ENCODE peak calls at places on chromosomes 1 and 21, in seven cellular contexts. J is endothelial cell of umbilical vein, L is fibroblast of lung, T is GM23248, R is mesenchymal stem cell, A is HCT116, X is A549. C is an unnamed sample.

GRCh38 chr1:183480971-183481431 is 8.7 kb downstream of the SMG7 start:
- DNase-seq in J (peak), L (no peak), T (peak), R (no peak), A (no peak), X (no peak), C (peak)

GRCh38 chr21:41868062-41868710 is 11.0 kb downstream of the PRDM15 start:
- DNase-seq in J (no peak), L (no peak), T (peak), R (no peak), A (no peak), X (no peak), C (peak)

GRCh38 chr1:218322762-218323161 is 22.4 kb upstream of the TGFB2 start:
- DNase-seq in J (no peak), L (no peak), T (no peak), R (no peak), A (no peak), X (no peak), C (no peak)

GRCh38 chr21:32705139-32705538 is 22.7 kb downstream of the SYNJ1 start:
- DNase-seq in J (no peak), L (no peak), T (peak), R (no peak), A (no peak), X (no peak), C (no peak)

GRCh38 chr1:202411421-202411820 is 62.9 kb downstream of the PPP1R12B start:
- DNase-seq in J (no peak), L (no peak), T (peak), R (no peak), A (no peak), X (no peak), C (no peak)

GRCh38 chr1:162660598-162660997 is 28.3 kb downstream of the DDR2 start:
- DNase-seq in J (no peak), L (no peak), T (no peak), R (peak), A (no peak), X (no peak), C (no peak)

GRCh38 chr1:29671446-29671845 is 435.1 kb downstream of the PTPRU start:
- DNase-seq in J (no peak), L (no peak), T (no peak), R (no peak), A (no peak), X (no peak), C (no peak)

GRCh38 chr1:24935196-24935526 is 5.1 kb upstream of the RUNX3 start:
- DNase-seq in J (no peak), L (no peak), T (no peak), R (no peak), A (no peak), X (no peak), C (no peak)

GRCh38 chr1:184513966-184514365 is 127.1 kb downstream of the C1orf21 start:
- DNase-seq in J (no peak), L (peak), T (peak), R (peak), A (no peak), X (no peak), C (no peak)

GRCh38 chr1:169521226-169521625 is 35.5 kb upstream of the SLC19A2 start:
- DNase-seq in J (no peak), L (no peak), T (no peak), R (no peak), A (no peak), X (no peak), C (no peak)

GRCh38 chr1:153342178-153342577 is 6.5 kb downstream of the PGLYRP4 start:
- DNase-seq in J (no peak), L (no peak), T (no peak), R (no peak), A (no peak), X (no peak), C (no peak)
- H3K4me3 ChIP-seq in J (no peak), L (no peak), T (no peak), R (no peak), A (no peak), X (no peak), C (no peak)

DNA sequence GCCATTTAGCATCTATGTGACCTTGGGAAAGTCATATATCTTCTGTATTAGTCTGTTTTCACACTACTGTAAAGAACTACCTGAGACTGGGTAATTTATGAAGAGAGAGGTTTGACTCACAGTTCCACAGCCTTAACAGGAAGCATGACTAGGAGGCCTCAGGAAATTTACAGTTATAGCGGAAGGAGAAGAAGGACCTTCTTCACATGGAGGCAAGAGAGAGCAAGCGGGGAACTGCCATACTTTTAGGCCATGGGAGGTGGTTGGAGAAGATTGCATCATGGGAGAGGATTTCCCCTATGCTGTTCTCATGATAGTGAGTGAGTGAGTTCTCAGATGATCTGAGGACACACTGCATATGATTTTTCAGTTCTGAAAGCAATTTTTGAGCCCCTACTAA is 87.9 kb downstream of the CLEC20A start:
- DNase-seq in J (peak), L (no peak), T (no peak), R (no peak), A (no peak), X (no peak), C (no peak)
- H3K4me2 ChIP-seq in J (peak), L (no peak), T (no peak), R (no peak), A (no peak), X (no peak), C (no peak)

GRCh38 chr1:209153435-209153834 is 430.1 kb upstream of the CAMK1G start:
- DNase-seq in J (no peak), L (no peak), T (no peak), R (no peak), A (no peak), X (no peak), C (no peak)

GRCh38 chr1:209157514-209158285 is 425.8 kb upstream of the CAMK1G start:
- DNase-seq in J (no peak), L (no peak), T (no peak), R (no peak), A (no peak), X (no peak), C (no peak)

GRCh38 chr1:209156991-209157390 is 426.5 kb upstream of the CAMK1G start:
- DNase-seq in J (no peak), L (no peak), T (no peak), R (no peak), A (no peak), X (no peak), C (no peak)

GRCh38 chr1:209155556-209155955 is 428.0 kb upstream of the CAMK1G start:
- DNase-seq in J (no peak), L (no peak), T (no peak), R (peak), A (no peak), X (no peak), C (no peak)

GRCh38 chr1:209154916-209155315 is 428.6 kb upstream of the CAMK1G start:
- DNase-seq in J (no peak), L (no peak), T (no peak), R (no peak), A (no peak), X (no peak), C (no peak)
- H3K27ac ChIP-seq in J (no peak), L (no peak), T (no peak), R (peak), A (no peak), X (no peak), C (no peak)

GRCh38 chr1:170790651-170791071 is 126.7 kb downstream of the PRRX1 start:
- DNase-seq in J (no peak), L (peak), T (peak), R (no peak), A (no peak), X (no peak), C (no peak)
- H3K4me3 ChIP-seq in J (no peak), L (no peak), T (peak), R (no peak), A (no peak), X (no peak), C (no peak)

DNA sequence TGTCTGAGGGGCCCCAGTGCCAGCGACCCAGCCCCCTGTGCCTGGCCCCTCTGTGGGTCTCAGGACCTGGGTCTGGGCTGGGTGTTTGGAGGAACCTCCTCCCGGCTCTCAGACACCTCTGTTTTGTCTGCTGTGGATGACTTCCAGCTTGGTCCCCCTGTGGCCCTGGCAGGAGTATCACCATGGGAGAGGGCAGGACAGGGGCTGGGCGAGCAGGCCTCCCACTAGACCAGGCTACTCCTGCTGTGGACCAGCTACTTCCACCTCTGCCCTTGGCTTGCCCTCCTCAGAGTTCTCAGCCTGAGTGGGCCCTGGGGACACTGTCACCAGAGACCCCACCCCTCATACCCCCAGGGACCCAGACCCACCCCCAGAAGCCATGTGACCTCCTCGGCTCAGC is 21.8 kb downstream of the PLCH2 start:
- DNase-seq in J (no peak), L (no peak), T (no peak), R (no peak), A (no peak), X (no peak), C (no peak)
- H3K4me2 ChIP-seq in J (no peak), L (no peak), T (no peak), R (no peak), A (no peak), X (no peak), C (no peak)

DNA sequence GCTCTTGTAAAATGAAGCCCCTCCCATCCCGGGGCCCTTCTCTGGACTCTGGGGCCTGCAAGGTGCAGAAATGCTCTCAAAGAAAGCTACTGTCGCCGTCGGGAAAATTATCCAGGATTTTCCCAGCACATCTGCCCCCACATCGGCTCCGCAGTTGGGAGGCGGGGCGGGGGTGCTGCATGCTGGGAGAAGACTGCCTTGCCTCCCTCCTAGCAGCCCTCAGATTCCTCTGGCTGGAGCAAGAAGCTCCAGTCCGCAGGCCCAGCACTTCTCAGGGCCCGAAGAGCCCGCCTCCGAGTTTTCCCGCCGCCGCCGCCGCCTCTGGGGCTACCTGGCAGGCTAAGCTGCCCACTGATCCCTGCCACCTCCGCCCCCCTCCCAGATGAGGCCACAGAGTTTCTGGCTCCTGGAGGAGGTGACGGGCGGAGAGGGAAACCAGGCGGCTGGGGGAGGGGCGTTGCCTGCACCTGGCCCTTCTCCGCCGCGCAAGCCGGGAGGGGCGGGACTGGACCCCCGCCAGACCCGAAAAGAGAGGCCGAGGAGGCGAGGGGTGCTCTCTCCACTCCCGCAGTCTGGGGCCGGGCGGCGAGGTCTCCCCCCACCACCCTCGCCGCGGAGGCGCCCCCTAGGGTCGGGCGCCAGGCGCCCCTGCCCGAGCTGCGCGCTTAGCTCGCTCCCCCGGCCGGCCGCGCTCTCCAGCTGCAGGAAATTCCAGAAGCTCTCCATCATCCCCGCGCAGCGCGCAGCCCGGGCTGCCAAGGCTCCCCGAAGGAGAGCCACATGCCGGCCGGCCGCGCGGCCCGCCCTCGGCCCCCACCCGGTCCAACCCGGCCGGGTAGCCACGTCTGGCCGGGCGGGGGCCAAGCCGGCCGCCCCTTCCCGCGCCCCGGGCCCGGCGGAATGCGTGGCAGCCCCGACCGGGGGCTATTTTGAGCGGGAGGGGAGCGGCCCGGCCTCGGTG is 28.8 kb downstream of the AHDC1 start:
- DNase-seq in J (peak), L (peak), T (peak), R (peak), A (no peak), X (peak), C (no peak)
- H3K27ac ChIP-seq in J (peak), L (peak), T (peak), R (peak), A (no peak), X (peak), C (no peak)

C was measured in Karpas-422.